ENCODE peak calls at places on chromosomes 5 and 9, in six cellular contexts. One of them, this sample, is unnamed.

GRCh38 chr9:35186524-35186923 is 24.7 kb downstream of the UNC13B start:
- DNase-seq in HL-60: no peak
- DNase-seq in IMR-90: no peak
- DNase-seq in fibroblast of lung: no peak
- DNase-seq in fibroblast of pulmonary artery: no peak
- DNase-seq in left ventricle myocardium inferior: no peak
- DNase-seq in this sample: no peak

GRCh38 chr9:133974631-133975341 is 17.3 kb downstream of the VAV2 start:
- DNase-seq in HL-60: no peak
- DNase-seq in IMR-90: no peak
- DNase-seq in fibroblast of lung: no peak
- DNase-seq in fibroblast of pulmonary artery: no peak
- DNase-seq in left ventricle myocardium inferior: no peak
- DNase-seq in this sample: no peak

GRCh38 chr5:142883025-142883424 is 112.8 kb downstream of the ARHGAP26 start:
- DNase-seq in HL-60: no peak
- DNase-seq in IMR-90: peak
- DNase-seq in fibroblast of lung: peak
- DNase-seq in fibroblast of pulmonary artery: peak
- DNase-seq in left ventricle myocardium inferior: no peak
- DNase-seq in this sample: no peak

GRCh38 chr5:56278267-56278826 is 45.2 kb upstream of the ANKRD55 start:
- DNase-seq in HL-60: no peak
- DNase-seq in IMR-90: peak
- DNase-seq in fibroblast of lung: peak
- DNase-seq in fibroblast of pulmonary artery: peak
- DNase-seq in left ventricle myocardium inferior: no peak
- DNase-seq in this sample: peak

GRCh38 chr9:135324329-135324728 is 155.3 kb upstream of the PPP1R26 start:
- DNase-seq in HL-60: no peak
- DNase-seq in IMR-90: no peak
- DNase-seq in fibroblast of lung: no peak
- DNase-seq in fibroblast of pulmonary artery: no peak
- DNase-seq in left ventricle myocardium inferior: no peak
- DNase-seq in this sample: no peak

GRCh38 chr9:35691325-35691631 is 1.6 kb upstream of the TPM2 start:
- DNase-seq in HL-60: peak
- DNase-seq in IMR-90: no peak
- DNase-seq in fibroblast of lung: no peak
- DNase-seq in fibroblast of pulmonary artery: no peak
- DNase-seq in left ventricle myocardium inferior: no peak
- DNase-seq in this sample: no peak

GRCh38 chr5:51479840-51480239 is 96.6 kb downstream of the ISL1 start:
- DNase-seq in HL-60: no peak
- DNase-seq in IMR-90: no peak
- DNase-seq in fibroblast of lung: no peak
- DNase-seq in fibroblast of pulmonary artery: no peak
- DNase-seq in left ventricle myocardium inferior: no peak
- DNase-seq in this sample: no peak

GRCh38 chr9:38087934-38088925 is 19.2 kb upstream of the SHB start:
- DNase-seq in HL-60: no peak
- DNase-seq in IMR-90: peak
- DNase-seq in fibroblast of lung: peak
- DNase-seq in fibroblast of pulmonary artery: peak
- DNase-seq in left ventricle myocardium inferior: peak
- DNase-seq in this sample: no peak

GRCh38 chr5:91652678-91653077 is 269.6 kb upstream of the ARRDC3 start:
- DNase-seq in HL-60: no peak
- DNase-seq in IMR-90: no peak
- DNase-seq in fibroblast of lung: no peak
- DNase-seq in fibroblast of pulmonary artery: no peak
- DNase-seq in left ventricle myocardium inferior: no peak
- DNase-seq in this sample: no peak

GRCh38 chr5:130280528-130281217 is 376.4 kb downstream of the CHSY3 start:
- DNase-seq in HL-60: no peak
- DNase-seq in IMR-90: no peak
- DNase-seq in fibroblast of lung: no peak
- DNase-seq in fibroblast of pulmonary artery: no peak
- DNase-seq in left ventricle myocardium inferior: no peak
- DNase-seq in this sample: no peak

GRCh38 chr5:75681125-75681830 is 36.0 kb downstream of the POC5 start:
- DNase-seq in HL-60: no peak
- DNase-seq in IMR-90: peak
- DNase-seq in fibroblast of lung: peak
- DNase-seq in fibroblast of pulmonary artery: peak
- DNase-seq in left ventricle myocardium inferior: no peak
- DNase-seq in this sample: no peak

GRCh38 chr5:169607882-169608281 is 24.3 kb downstream of the SPDL1 start:
- DNase-seq in HL-60: no peak
- DNase-seq in IMR-90: no peak
- DNase-seq in fibroblast of lung: no peak
- DNase-seq in fibroblast of pulmonary artery: no peak
- DNase-seq in left ventricle myocardium inferior: no peak
- DNase-seq in this sample: no peak

GRCh38 chr9:38227656-38228055 is 158.6 kb upstream of the SHB start:
- DNase-seq in HL-60: no peak
- DNase-seq in IMR-90: peak
- DNase-seq in fibroblast of lung: peak
- DNase-seq in fibroblast of pulmonary artery: no peak
- DNase-seq in left ventricle myocardium inferior: no peak
- DNase-seq in this sample: no peak

GRCh38 chr9:99822096-99822595 is 461 bp downstream of the NR4A3 start:
- DNase-seq in HL-60: no peak
- DNase-seq in IMR-90: no peak
- DNase-seq in fibroblast of lung: no peak
- DNase-seq in fibroblast of pulmonary artery: no peak
- DNase-seq in left ventricle myocardium inferior: no peak
- DNase-seq in this sample: no peak

GRCh38 chr5:34484190-34484589 is 171.9 kb upstream of the RAI14 start:
- DNase-seq in HL-60: no peak
- DNase-seq in IMR-90: no peak
- DNase-seq in fibroblast of lung: no peak
- DNase-seq in fibroblast of pulmonary artery: no peak
- DNase-seq in left ventricle myocardium inferior: no peak
- DNase-seq in this sample: no peak

GRCh38 chr5:2900360-2900759 is 148.9 kb upstream of the IRX2 start:
- DNase-seq in HL-60: no peak
- DNase-seq in IMR-90: no peak
- DNase-seq in fibroblast of lung: no peak
- DNase-seq in fibroblast of pulmonary artery: no peak
- DNase-seq in left ventricle myocardium inferior: no peak
- DNase-seq in this sample: no peak

GRCh38 chr9:113927277-113927676 is 51.2 kb downstream of the ZNF618 start:
- DNase-seq in HL-60: no peak
- DNase-seq in IMR-90: no peak
- DNase-seq in fibroblast of lung: no peak
- DNase-seq in fibroblast of pulmonary artery: no peak
- DNase-seq in left ventricle myocardium inferior: no peak
- DNase-seq in this sample: no peak

GRCh38 chr5:160048131-160048530 is 39.2 kb downstream of the TTC1 start:
- DNase-seq in HL-60: no peak
- DNase-seq in IMR-90: no peak
- DNase-seq in fibroblast of lung: no peak
- DNase-seq in fibroblast of pulmonary artery: no peak
- DNase-seq in left ventricle myocardium inferior: no peak
- DNase-seq in this sample: no peak

GRCh38 chr9:87567566-87567965 is 69.9 kb downstream of the DAPK1 start:
- DNase-seq in HL-60: no peak
- DNase-seq in IMR-90: no peak
- DNase-seq in fibroblast of lung: peak
- DNase-seq in fibroblast of pulmonary artery: peak
- DNase-seq in left ventricle myocardium inferior: no peak
- DNase-seq in this sample: no peak

GRCh38 chr9:116704470-116704869 is 17.4 kb downstream of the TRIM32 start:
- DNase-seq in HL-60: no peak
- DNase-seq in IMR-90: no peak
- DNase-seq in fibroblast of lung: no peak
- DNase-seq in fibroblast of pulmonary artery: no peak
- DNase-seq in left ventricle myocardium inferior: no peak
- DNase-seq in this sample: no peak

GRCh38 chr9:86407022-86407421 is 52.8 kb upstream of the TUT7 start:
- DNase-seq in HL-60: no peak
- DNase-seq in IMR-90: peak
- DNase-seq in fibroblast of lung: peak
- DNase-seq in fibroblast of pulmonary artery: peak
- DNase-seq in left ventricle myocardium inferior: no peak
- DNase-seq in this sample: peak

GRCh38 chr9:83327323-83327722 is 210.9 kb downstream of the FRMD3 start:
- DNase-seq in HL-60: no peak
- DNase-seq in IMR-90: no peak
- DNase-seq in fibroblast of lung: no peak
- DNase-seq in fibroblast of pulmonary artery: no peak
- DNase-seq in left ventricle myocardium inferior: no peak
- DNase-seq in this sample: no peak

GRCh38 chr9:83327750-83328622 is 210.2 kb downstream of the FRMD3 start:
- DNase-seq in HL-60: no peak
- DNase-seq in IMR-90: no peak
- DNase-seq in fibroblast of lung: no peak
- DNase-seq in fibroblast of pulmonary artery: no peak
- DNase-seq in left ventricle myocardium inferior: no peak
- DNase-seq in this sample: no peak

GRCh38 chr9:83334320-83334719 is 203.9 kb downstream of the FRMD3 start:
- DNase-seq in HL-60: peak
- DNase-seq in IMR-90: peak
- DNase-seq in fibroblast of lung: peak
- DNase-seq in fibroblast of pulmonary artery: peak
- DNase-seq in left ventricle myocardium inferior: peak
- DNase-seq in this sample: peak

DNA sequence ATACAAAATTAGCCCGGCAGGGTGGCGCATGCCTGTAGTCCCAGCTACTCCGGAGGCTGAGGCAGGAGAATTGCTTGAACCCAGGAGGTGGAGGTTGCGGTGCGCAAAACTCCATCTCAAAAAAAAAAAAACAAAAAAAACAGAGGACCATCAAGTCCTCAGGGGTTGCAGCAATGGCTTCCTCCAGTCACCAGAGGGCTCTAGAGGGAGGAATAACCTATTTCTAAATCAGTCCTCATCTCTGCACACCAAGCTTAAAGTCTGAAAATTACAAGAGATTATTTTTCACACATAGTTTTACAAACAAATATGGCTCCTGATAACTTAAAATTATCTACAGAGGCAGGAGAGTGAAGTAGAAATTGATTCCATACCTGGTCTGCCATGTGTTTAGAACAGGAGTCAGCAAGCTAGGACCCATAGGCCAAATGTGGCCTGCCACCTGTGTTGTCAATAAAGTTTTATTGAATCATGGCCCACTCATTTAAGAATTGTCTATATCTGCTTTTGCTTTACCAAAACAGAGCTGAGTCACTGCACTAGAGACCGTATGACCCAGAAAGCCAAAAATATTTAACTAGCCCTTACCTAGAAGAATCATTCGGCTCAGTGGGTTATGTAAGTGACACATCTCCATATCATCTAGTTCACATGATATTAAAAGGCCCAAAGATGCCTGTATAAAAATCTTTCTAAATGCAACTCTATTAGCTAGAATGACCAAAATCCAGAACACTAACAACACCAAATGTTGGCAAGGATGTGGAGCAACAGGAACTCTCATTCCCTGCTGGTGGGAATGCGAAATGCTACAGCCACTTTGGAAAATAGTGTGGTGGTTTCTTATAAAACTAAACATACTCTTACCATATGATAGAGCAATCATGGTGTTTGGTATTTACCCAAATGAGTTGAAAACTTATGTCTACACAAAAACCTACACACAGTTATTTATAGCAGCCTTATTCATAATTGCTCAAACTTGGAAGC is 207.7 kb downstream of the FRMD3 start:
- DNase-seq in HL-60: peak
- DNase-seq in IMR-90: no peak
- DNase-seq in fibroblast of lung: no peak
- DNase-seq in fibroblast of pulmonary artery: peak
- DNase-seq in left ventricle myocardium inferior: no peak
- DNase-seq in this sample: no peak
- TF ChIP-seq CTCF in HL-60: no peak
- TF ChIP-seq CTCF in IMR-90: no peak
- TF ChIP-seq CTCF in fibroblast of lung: no peak
- TF ChIP-seq CTCF in fibroblast of pulmonary artery: peak
- TF ChIP-seq CTCF in left ventricle myocardium inferior: no peak
- TF ChIP-seq CTCF in this sample: peak

DNA sequence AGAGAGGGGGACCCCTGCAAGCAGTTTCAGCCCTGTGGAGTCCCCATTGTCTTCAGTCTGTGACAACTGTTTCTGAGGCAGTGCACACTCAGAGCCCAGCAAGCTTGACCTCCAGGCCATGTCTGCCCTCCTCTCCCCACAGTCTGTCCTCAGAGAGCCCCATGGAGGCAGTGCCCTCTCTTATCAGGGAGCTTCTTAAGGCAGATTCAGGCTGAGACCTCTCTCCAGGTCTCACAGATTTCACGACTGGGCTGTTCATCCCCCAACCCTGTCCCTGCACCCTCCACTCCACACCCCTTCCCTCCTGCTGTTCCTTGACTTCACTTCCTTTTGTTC is 218.5 kb downstream of the MED10 start:
- DNase-seq in HL-60: no peak
- DNase-seq in IMR-90: no peak
- DNase-seq in fibroblast of lung: no peak
- DNase-seq in fibroblast of pulmonary artery: no peak
- DNase-seq in left ventricle myocardium inferior: no peak
- DNase-seq in this sample: no peak
- H3K4me3 ChIP-seq in HL-60: no peak
- H3K4me3 ChIP-seq in IMR-90: no peak
- H3K4me3 ChIP-seq in fibroblast of lung: no peak
- H3K4me3 ChIP-seq in fibroblast of pulmonary artery: no peak
- H3K4me3 ChIP-seq in left ventricle myocardium inferior: no peak
- H3K4me3 ChIP-seq in this sample: no peak

GRCh38 chr5:135891804-135892203 is 3.8 kb downstream of the IL9 start:
- DNase-seq in HL-60: no peak
- DNase-seq in IMR-90: no peak
- DNase-seq in fibroblast of lung: no peak
- DNase-seq in fibroblast of pulmonary artery: no peak
- DNase-seq in left ventricle myocardium inferior: no peak
- DNase-seq in this sample: no peak
- TF ChIP-seq CTCF in HL-60: no peak
- TF ChIP-seq CTCF in IMR-90: no peak
- TF ChIP-seq CTCF in fibroblast of lung: no peak
- TF ChIP-seq CTCF in fibroblast of pulmonary artery: peak
- TF ChIP-seq CTCF in left ventricle myocardium inferior: no peak
- TF ChIP-seq CTCF in this sample: peak

GRCh38 chr9:72041775-72042194 is 18.6 kb downstream of the C9orf57 start:
- DNase-seq in HL-60: peak
- DNase-seq in IMR-90: peak
- DNase-seq in fibroblast of lung: peak
- DNase-seq in fibroblast of pulmonary artery: peak
- DNase-seq in left ventricle myocardium inferior: peak
- DNase-seq in this sample: peak
- H3K4me3 ChIP-seq in HL-60: no peak
- H3K4me3 ChIP-seq in IMR-90: no peak
- H3K4me3 ChIP-seq in fibroblast of lung: no peak
- H3K4me3 ChIP-seq in fibroblast of pulmonary artery: no peak
- H3K4me3 ChIP-seq in left ventricle myocardium inferior: no peak
- H3K4me3 ChIP-seq in this sample: no peak

DNA sequence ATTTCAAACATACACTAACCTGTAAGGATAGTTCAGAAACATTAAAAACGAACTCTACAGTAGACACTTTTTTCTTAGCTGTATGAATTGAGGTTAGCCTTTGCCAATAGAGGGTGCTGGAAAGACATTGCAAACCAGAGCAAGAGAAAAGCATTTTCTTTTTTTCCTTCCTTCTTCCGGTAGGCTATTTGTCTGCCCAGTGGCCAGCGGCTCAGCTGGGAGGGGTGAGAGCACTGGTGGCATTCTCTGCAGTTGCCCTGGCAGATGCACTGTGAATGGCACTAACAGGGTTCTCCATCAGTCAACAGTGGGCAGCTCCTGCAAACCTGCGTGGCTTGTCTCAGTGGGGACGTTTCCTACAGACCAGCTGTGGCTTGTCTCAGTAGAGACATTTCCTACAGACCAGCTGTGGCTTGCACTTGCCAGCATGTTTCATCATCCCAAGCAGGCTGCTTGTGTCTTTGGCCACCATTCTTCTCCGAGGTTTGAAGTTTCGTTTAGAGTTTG is 984.5 kb upstream of the CDH18 start:
- DNase-seq in HL-60: no peak
- DNase-seq in IMR-90: peak
- DNase-seq in fibroblast of lung: peak
- DNase-seq in fibroblast of pulmonary artery: peak
- DNase-seq in left ventricle myocardium inferior: peak
- DNase-seq in this sample: no peak
- TF ChIP-seq CTCF in HL-60: no peak
- TF ChIP-seq CTCF in IMR-90: no peak
- TF ChIP-seq CTCF in fibroblast of lung: peak
- TF ChIP-seq CTCF in fibroblast of pulmonary artery: peak
- TF ChIP-seq CTCF in left ventricle myocardium inferior: no peak
- TF ChIP-seq CTCF in this sample: peak

This sample was measured in retinal pigment epithelial cell.